ENCODE peak calls at places on chromosomes 2 and 18, in five cellular contexts. S is K562, W is GM12891, P is HepG2, O is H1. E is an unnamed sample.

GRCh38 chr2:8242734-8243133 is 439.1 kb upstream of the ID2 start:
- DNase-seq in S (no peak), P (no peak), W (no peak), O (no peak), E (no peak)

GRCh38 chr2:9029721-9030120 is 26.2 kb upstream of the MBOAT2 start:
- DNase-seq in W (no peak), P (no peak), O (no peak), S (no peak), E (no peak)

GRCh38 chr2:241412144-241412543 is 56.1 kb downstream of the FARP2 start:
- DNase-seq in W (no peak), S (peak; percentile 79), O (no peak), P (no peak), E (no peak)

GRCh38 chr2:8028036-8028435 is 653.8 kb upstream of the ID2 start:
- DNase-seq in S (no peak), P (no peak), O (no peak), W (no peak), E (no peak)

GRCh38 chr2:70921031-70921430 is 14.7 kb upstream of the ATP6V1B1 start:
- DNase-seq in W (no peak), P (no peak), O (peak; percentile 42), S (no peak), E (no peak)

GRCh38 chr18:63590966-63591695 is 4.0 kb downstream of the SERPINB13 start:
- DNase-seq in S (no peak), P (no peak), W (no peak), O (no peak), E (no peak)

GRCh38 chr2:241811209-241811951 is 2.4 kb downstream of the NEU4 start:
- DNase-seq in S (no peak), O (no peak), W (peak; percentile 22), P (no peak), E (no peak)

GRCh38 chr18:13527730-13528129 is 198.6 kb downstream of the FAM210A start:
- DNase-seq in O (no peak), S (no peak), W (no peak), P (no peak), E (no peak)

GRCh38 chr2:109057686-109058085 is 68.7 kb upstream of the EDAR start:
- DNase-seq in P (no peak), W (no peak), O (no peak), S (no peak), E (no peak)

GRCh38 chr2:233386382-233387041 is 32.2 kb downstream of the DGKD start:
- DNase-seq in O (no peak), W (no peak), S (no peak), P (no peak), E (no peak)

GRCh38 chr2:73488079-73488478 is 102.4 kb downstream of the ALMS1 start:
- DNase-seq in O (no peak), S (no peak), W (no peak), P (no peak), E (no peak)

DNA sequence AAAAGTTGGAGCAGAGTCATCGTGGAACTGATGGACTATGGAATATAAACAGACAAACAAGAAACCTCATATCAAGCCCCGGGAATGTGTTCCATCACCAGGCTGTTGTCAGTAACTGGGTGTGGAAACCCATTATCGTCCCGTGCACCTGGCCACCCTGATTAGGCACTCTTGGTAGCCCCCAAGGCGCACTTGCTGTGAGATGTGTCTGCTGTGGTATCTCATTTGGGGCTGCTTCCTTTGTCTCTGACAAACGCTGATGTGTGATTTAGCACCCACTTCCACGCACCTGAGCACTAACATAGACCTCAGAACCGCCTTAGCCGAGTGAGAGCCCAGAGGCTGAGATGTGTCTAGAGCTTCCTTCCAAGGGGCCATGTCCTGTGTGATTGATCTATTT is 96.3 kb downstream of the PRPF40A start:
- DNase-seq in S (peak; percentile 74), W (no peak), O (no peak), P (no peak), E (no peak)
- TF ChIP-seq POLR2AphosphoS5 in S (peak; percentile 81), W (no peak), O (no peak), P (no peak), E (no peak)

GRCh38 chr2:55581435-55581834 is 36.0 kb downstream of the PPP4R3B start:
- DNase-seq in O (no peak), P (peak; percentile 27), S (peak; percentile 9), W (no peak), E (no peak)

GRCh38 chr2:55581875-55582547 is 35.4 kb downstream of the PPP4R3B start:
- DNase-seq in S (no peak), W (no peak), P (no peak), O (no peak), E (no peak)

GRCh38 chr2:55590810-55591440 is 26.5 kb downstream of the PPP4R3B start:
- DNase-seq in O (no peak), S (peak; percentile 19), W (no peak), P (no peak), E (peak; percentile 3)

DNA sequence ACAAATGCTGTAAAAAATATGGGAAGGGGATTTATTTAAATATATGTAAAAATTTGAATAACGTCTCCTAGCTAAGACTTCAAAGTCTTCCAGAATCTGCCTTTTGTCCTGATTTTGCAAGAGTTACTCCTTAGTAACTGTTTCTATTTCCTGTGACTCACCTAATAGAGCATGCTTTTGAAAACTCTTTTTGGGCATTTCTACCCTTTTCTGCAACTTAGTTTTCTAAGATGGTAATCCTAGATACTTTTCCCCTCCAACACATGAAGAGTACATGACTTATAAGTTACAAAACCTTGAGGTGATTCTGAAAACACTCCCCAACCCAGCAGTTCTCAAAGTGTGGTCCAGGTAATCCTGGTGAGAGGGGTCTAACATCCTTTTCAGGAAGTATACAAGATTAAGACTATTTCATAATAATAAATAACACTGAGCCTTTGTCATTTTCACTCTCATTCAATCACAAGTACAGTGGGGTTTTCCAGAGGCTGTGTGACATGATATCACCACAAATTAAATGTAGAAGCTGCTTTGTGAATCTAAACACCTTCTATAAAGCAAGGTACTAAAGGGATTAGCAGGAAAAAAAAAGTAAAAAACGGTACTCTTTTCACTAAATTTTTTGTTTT is 31.9 kb downstream of the PPP4R3B start:
- DNase-seq in S (no peak), P (no peak), O (no peak), W (no peak), E (no peak)
- TF ChIP-seq TAF1 in S (no peak), P (no peak), O (no peak), W (no peak), E (no peak)

GRCh38 chr2:112541315-112542122 is 746 bp upstream of the POLR1B start:
- DNase-seq in S (peak; percentile 81), O (peak; percentile 88), P (no peak), W (peak; percentile 48), E (no peak)
- TF ChIP-seq POLR2A in S (no peak), O (no peak), P (peak; percentile 62), W (peak; percentile 84), E (peak; percentile 90)

GRCh38 chr18:45836242-45837215 is 11.1 kb downstream of the SIGLEC15 start:
- DNase-seq in P (no peak), O (peak; percentile 51), S (no peak), W (no peak), E (no peak)

GRCh38 chr18:45837283-45838070 is 12.0 kb downstream of the SIGLEC15 start:
- DNase-seq in W (no peak), O (peak; percentile 82), S (no peak), P (no peak), E (no peak)

GRCh38 chr18:45839415-45840395 is 14.2 kb downstream of the SIGLEC15 start:
- DNase-seq in O (peak; percentile 52), S (peak; percentile 25), P (peak; percentile 23), W (no peak), E (no peak)

GRCh38 chr18:45841060-45841764 is 15.7 kb downstream of the SIGLEC15 start:
- DNase-seq in W (no peak), S (no peak), P (no peak), O (no peak), E (no peak)

DNA sequence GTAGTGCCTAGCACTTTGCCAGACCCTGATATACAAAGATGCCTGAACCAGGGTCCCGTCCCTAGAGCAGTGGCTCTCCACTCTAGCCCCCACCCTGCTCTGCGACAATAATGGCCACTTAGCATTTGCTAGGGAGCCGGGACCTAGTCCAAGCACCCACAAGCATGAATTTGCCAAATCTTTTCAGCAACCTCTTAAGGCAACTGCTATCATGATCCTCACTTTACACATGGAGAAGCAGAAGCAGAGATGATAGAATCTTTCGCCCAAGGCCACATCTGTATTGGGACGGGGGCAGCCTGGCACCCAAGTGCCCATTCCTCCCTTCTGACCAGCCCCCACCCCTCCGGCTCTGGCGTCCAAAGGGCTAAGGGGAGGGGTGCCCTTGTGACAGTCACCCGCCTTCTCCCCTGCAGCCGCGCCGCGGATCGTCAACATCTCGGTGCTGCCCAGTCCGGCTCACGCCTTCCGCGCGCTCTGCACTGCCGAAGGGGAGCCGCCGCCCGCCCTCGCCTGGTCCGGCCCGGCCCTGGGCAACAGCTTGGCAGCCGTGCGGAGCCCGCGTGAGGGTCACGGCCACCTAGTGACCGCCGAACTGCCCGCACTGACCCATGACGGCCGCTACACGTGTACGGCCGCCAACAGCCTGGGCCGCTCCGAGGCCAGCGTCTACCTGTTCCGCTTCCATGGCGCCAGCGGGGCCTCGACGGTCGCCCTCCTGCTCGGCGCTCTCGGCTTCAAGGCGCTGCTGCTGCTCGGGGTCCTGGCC is 13.0 kb downstream of the SIGLEC15 start:
- DNase-seq in P (no peak), W (no peak), S (no peak), O (no peak), E (no peak)
- TF ChIP-seq POLR2AphosphoS5 in P (no peak), W (no peak), S (no peak), O (no peak), E (no peak)

GRCh38 chr2:39914949-39915348 is 135.9 kb upstream of the THUMPD2 start:
- DNase-seq in S (no peak), O (no peak), P (no peak), W (no peak), E (no peak)

GRCh38 chr2:39919511-39920317 is 140.7 kb upstream of the THUMPD2 start:
- DNase-seq in P (no peak), O (no peak), S (no peak), W (no peak), E (no peak)

GRCh38 chr2:39918886-39919285 is 139.8 kb upstream of the THUMPD2 start:
- DNase-seq in P (no peak), S (no peak), O (no peak), W (no peak), E (no peak)

DNA sequence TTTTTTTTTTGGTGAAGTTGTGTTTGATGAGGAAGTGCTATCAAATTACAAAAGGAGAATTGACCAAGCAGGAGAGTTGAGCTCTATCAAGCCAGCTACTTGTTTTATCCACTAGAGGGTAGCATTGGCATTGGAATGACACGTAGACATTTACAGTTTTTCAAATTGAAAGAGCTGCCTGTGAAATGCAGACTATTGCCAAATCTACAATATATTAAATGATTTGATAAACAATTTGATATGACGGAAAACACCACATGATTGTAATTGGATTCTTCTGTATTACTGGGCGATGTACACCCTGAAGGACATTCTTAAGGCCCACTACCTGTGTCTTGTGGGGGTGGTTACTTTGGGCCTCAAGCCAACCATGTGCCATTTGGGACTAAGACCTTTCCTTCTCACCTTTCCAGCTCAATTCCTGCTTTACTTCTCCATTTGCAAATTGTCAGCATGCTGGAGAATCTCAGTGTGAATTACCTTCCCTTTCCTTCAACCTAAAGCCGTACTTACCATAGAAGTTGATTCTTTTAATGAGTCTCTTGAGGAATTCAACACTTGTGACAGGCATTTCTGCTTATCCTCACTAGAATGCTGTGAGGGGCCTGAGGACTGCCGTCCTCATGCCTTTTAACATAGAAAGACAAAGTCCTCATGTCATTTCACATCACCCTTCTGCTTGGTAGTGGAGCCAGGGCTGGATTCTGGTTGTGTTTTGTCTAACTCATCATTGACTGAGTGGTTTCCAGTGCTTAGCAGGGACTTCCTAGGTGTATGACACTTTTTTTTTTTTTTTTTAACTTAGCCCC is 134.8 kb upstream of the THUMPD2 start:
- DNase-seq in P (peak; percentile 60), O (no peak), W (peak; percentile 17), S (peak; percentile 57), E (no peak)
- TF ChIP-seq TAF1 in P (no peak), O (no peak), W (no peak), S (no peak), E (no peak)